ENCODE peak calls at places on chromosomes 3 and 15, in four cellular contexts. E is K562, O is A549, S is HepG2. C is an unnamed sample.

GRCh38 chr3:186461141-186461540 is 83.0 kb downstream of the CRYGS start:
- DNase-seq in E (peak), S (no peak), O (peak), C (no peak)

GRCh38 chr3:42590989-42591756 is 513 bp downstream of the SS18L2 start:
- DNase-seq in S (no peak), O (no peak), E (no peak), C (peak)

GRCh38 chr3:145776782-145777408 is 384.1 kb downstream of the PLOD2 start:
- DNase-seq in O (peak), E (peak), S (peak), C (peak)

GRCh38 chr3:194472290-194472920 is 14.4 kb downstream of the ATP13A3 start:
- DNase-seq in O (peak), S (peak), E (peak), C (no peak)

GRCh38 chr3:141237701-141238521 is 6.3 kb downstream of the PXYLP1 start:
- DNase-seq in E (no peak), S (no peak), O (no peak), C (no peak)

GRCh38 chr3:127226946-127227842 is 34.3 kb downstream of the PRR23E start:
- DNase-seq in E (peak), S (peak), O (no peak), C (peak)

GRCh38 chr15:53535886-53536285 is 223.6 kb downstream of the WDR72 start:
- DNase-seq in O (no peak), E (no peak), S (no peak), C (no peak)

GRCh38 chr3:132592211-132592610 is 4.9 kb upstream of the ACKR4 start:
- DNase-seq in E (no peak), S (no peak), O (no peak), C (no peak)

GRCh38 chr3:105780114-105780513 is 88.7 kb downstream of the CBLB start:
- DNase-seq in E (no peak), O (no peak), S (no peak), C (no peak)

GRCh38 chr3:114690896-114691295 is 397.1 kb downstream of the TIGIT start:
- DNase-seq in O (no peak), E (no peak), S (no peak), C (no peak)

GRCh38 chr15:80275946-80276345 is 23.9 kb upstream of the CTXND1 start:
- DNase-seq in S (no peak), E (no peak), O (peak), C (no peak)

GRCh38 chr3:180085122-180085710 is 48.5 kb upstream of the PEX5L start:
- DNase-seq in E (no peak), O (no peak), S (no peak), C (no peak)

GRCh38 chr15:56732135-56732880 is 1.0 kb downstream of the ZNF280D start:
- DNase-seq in S (peak), E (no peak), O (peak), C (no peak)

GRCh38 chr15:69082041-69082502 is 67.6 kb downstream of the NOX5 start:
- DNase-seq in O (no peak), S (no peak), E (no peak), C (no peak)

DNA sequence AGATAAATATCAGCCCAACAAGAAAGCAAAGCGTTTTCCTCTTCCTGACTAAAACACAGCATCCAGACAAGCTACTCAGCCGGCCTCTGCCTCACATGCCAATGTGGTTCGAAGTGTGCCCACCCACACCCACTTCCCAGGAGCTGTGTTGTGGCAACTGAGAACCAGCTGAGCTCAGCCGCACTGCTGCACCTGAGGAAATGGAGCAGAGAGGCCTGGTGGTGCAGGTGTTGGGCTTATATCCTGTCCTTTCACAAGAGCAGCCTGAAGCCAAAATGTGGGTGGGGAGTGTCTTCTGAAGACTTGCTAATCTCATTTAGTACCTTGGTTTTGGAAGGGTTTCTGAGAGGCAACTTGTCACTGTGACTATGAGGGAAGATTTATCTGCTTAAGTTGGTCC is 23.0 kb upstream of the RETNLB start:
- DNase-seq in S (no peak), E (no peak), O (no peak), C (no peak)
- TF ChIP-seq NR3C1 in S (no peak), E (no peak), O (no peak), C (no peak)

DNA sequence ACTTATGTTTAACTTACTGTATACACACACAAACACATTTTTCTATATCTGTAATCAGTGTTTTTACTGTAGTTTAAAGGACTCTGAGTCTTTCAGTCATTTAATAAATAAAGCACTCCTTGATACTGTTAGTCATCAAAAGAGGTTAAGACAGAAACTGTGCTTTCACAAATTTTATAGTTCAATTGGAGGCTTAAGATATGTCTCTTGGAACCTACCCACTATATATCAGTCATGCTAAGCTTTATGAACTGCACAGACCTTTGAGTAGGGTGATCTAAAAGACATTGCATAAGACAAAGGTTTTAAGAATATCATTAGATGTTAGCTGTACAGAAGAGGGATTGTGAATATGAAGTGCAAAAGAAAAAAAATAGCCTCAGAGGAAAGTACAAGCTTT is 19.6 kb downstream of the CHMP2B start:
- DNase-seq in S (no peak), E (no peak), O (no peak), C (no peak)
- TF ChIP-seq HMGXB4 in S (no peak), E (no peak), O (no peak), C (no peak)

DNA sequence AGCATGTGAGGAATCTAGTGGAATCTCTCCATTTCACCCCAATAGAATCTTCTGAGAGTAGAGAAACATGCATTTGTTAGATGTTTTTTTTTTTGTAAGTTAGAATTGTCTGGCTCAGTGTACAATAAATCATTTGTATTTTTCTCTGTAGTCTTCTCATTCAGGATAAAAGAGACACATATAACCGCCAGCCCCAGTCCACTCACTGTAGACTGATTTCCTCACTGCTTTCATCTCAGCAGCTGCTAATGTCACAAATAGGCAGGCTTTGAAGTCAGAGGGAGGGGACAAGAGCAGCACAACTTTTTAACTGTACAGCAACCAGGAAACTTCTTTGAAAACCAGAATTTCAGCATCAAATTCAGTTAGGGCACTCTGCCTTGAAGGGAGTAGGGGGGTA is 140.2 kb upstream of the RBMS3 start:
- DNase-seq in E (no peak), S (no peak), O (no peak), C (no peak)
- TF ChIP-seq NR3C1 in E (no peak), S (no peak), O (no peak), C (no peak)

GRCh38 chr3:59816312-59816711 is 766.5 kb upstream of the CFAP20DC start:
- DNase-seq in E (no peak), O (no peak), S (no peak), C (no peak)

GRCh38 chr3:59820352-59820934 is 770.6 kb upstream of the CFAP20DC start:
- DNase-seq in O (no peak), E (no peak), S (no peak), C (no peak)

GRCh38 chr3:59821274-59821673 is 771.4 kb upstream of the CFAP20DC start:
- DNase-seq in S (no peak), O (no peak), E (no peak), C (no peak)

GRCh38 chr3:59817511-59817910 is 767.7 kb upstream of the CFAP20DC start:
- DNase-seq in E (no peak), O (no peak), S (no peak), C (no peak)

DNA sequence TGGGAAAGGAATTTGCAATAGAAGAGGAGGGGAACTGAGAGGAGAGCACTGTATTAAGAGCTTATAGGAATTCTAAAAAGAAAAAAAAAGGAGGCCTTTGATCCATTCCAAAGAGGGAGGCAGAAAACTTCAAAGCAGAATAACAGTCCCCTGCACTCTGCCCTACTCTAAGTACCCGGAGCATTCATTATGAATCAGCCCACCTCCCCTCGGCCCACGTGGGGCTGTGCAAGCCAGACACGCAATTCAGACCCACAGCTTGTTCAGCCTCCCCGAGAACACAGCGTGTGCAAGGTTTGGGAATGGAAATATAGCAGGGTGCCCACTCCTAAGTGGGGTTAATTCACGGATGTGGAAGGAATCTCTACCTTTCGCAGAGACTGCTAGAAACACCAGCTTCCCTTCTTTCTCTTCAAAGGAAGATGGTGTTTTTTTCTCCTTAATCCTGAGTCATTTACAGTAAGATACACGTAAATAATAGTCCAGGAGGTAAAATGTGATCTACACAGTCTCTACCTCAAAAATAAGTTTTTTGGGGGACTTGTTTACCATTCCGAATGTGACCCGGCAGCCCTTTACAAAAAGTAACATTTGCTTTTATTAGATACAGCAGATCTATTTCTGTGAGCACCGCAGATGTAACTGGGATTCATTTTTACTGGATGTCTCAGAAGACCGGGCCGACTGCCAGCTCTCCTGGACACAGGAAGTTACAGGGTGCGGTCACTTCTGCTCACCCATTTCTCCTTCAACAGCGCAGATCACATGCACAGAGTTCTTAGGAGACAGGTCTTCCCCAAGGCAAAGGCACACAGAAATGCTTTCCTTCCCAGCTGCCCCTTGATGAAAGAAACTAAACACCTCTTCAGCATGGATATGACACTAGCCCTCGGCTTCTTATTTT is 768.5 kb upstream of the CFAP20DC start:
- DNase-seq in O (peak), E (no peak), S (no peak), C (no peak)
- TF ChIP-seq HMGXB4 in O (no peak), E (no peak), S (no peak), C (no peak)

DNA sequence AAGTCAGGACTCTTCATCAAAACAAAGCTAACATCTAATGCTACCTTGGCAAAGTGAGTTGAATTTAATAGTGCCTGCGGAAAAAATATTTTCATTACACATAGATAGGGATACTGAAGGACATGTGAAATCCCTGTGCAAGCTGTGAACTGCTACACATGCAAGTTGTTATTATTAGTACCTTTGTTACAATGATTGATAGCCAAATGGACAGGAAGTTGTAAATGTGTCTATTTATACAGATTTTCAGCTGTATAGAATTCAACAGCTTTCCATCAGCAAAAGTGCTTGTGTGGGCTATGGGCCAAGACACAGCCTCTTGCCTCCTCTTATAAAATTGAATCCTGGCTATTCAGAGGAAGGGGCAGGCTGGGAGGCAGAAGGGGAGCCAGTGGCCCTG is 47.8 kb downstream of the UMPS start:
- DNase-seq in O (no peak), S (no peak), E (no peak), C (no peak)
- TF ChIP-seq NR3C1 in O (no peak), S (no peak), E (no peak), C (no peak)

GRCh38 chr3:128453521-128454309 is 13.0 kb downstream of the DNAJB8 start:
- DNase-seq in O (no peak), S (no peak), E (no peak), C (no peak)
- TF ChIP-seq HMGXB4 in O (no peak), S (no peak), E (no peak), C (no peak)